ENCODE peak calls at places on chromosomes 12 and 14, in six cellular contexts. N is GM12892, C is stromal cell of bone marrow, R is aorta, E is dermis microvascular lymphatic vessel endothelial cell, M is SIG-M5. Y is an unnamed sample.

GRCh38 chr12:109588461-109589239 is 15.1 kb downstream of the MVK start:
- DNase-seq in N (no peak), R (no peak), E (no peak), C (no peak), M (no peak), Y (no peak)

GRCh38 chr14:36238666-36239363 is 62.3 kb upstream of the PTCSC3 start:
- DNase-seq in E (no peak), N (no peak), R (no peak), C (peak), M (no peak), Y (no peak)

GRCh38 chr14:102321456-102322101 is 2.0 kb downstream of the ZNF839 start:
- DNase-seq in E (no peak), M (no peak), C (no peak), R (no peak), N (no peak), Y (no peak)

GRCh38 chr14:55398679-55399078 is 13.0 kb downstream of the ATG14 start:
- DNase-seq in N (no peak), R (no peak), M (no peak), C (peak), E (peak), Y (no peak)

GRCh38 chr12:113867258-113867657 is 98.9 kb downstream of the RBM19 start:
- DNase-seq in C (no peak), M (no peak), R (no peak), N (no peak), E (no peak), Y (no peak)

GRCh38 chr14:56004807-56005579 is 113.2 kb upstream of the PELI2 start:
- DNase-seq in R (no peak), M (no peak), N (no peak), E (no peak), C (peak), Y (no peak)

GRCh38 chr12:80713419-80713818 is 3.3 kb upstream of the MYF5 start:
- DNase-seq in R (no peak), M (no peak), N (no peak), C (no peak), E (no peak), Y (no peak)

GRCh38 chr14:78023112-78023511 is 147.1 kb upstream of the NRXN3 start:
- DNase-seq in N (no peak), E (no peak), R (no peak), M (no peak), C (no peak), Y (no peak)

GRCh38 chr12:22527999-22528398 is 16.3 kb downstream of the C2CD5 start:
- DNase-seq in M (no peak), C (no peak), N (no peak), R (no peak), E (no peak), Y (no peak)

GRCh38 chr12:29552994-29553748 is 55.7 kb upstream of the OVCH1 start:
- DNase-seq in R (no peak), E (peak), M (no peak), C (no peak), N (no peak), Y (no peak)

GRCh38 chr12:50528800-50529199 is 24.0 kb downstream of the DIP2B start:
- DNase-seq in E (no peak), R (no peak), C (no peak), N (no peak), M (no peak), Y (no peak)

GRCh38 chr14:69092840-69093422 is 60.0 kb downstream of the DCAF5 start:
- DNase-seq in C (no peak), M (no peak), R (no peak), N (no peak), E (no peak), Y (no peak)

Y was measured in HL-60.